ENCODE peak calls at places on chromosomes 13 and 19, in five cellular contexts. G is breast epithelium, O is IMR-90, S is HAP-1, D is globus pallidus. W is an unnamed sample.

GRCh38 chr13:32790731-32791130 is 204.5 kb downstream of the PDS5B start:
- DNase-seq in D (no peak), O (no peak), G (no peak), S (no peak), W (no peak)

GRCh38 chr13:98515804-98516465 is 61.0 kb downstream of the STK24 start:
- DNase-seq in G (no peak), O (no peak), S (peak), D (no peak), W (no peak)

GRCh38 chr19:1675633-1676350 is 23.4 kb upstream of the TCF3 start:
- DNase-seq in O (no peak), S (peak), G (no peak), D (no peak), W (no peak)

GRCh38 chr13:113457510-113457909 is 4.2 kb upstream of the ADPRHL1 start:
- DNase-seq in G (no peak), S (no peak), D (no peak), O (no peak), W (no peak)

GRCh38 chr13:22655106-22655852 is 525.5 kb upstream of the SGCG start:
- DNase-seq in G (no peak), O (no peak), D (no peak), S (no peak), W (no peak)

GRCh38 chr19:8831832-8832131 is 322 bp downstream of the ZNF558 start:
- DNase-seq in G (no peak), S (no peak), O (no peak), D (no peak), W (no peak)

GRCh38 chr13:43095771-43096719 is 72.7 kb downstream of the DNAJC15 start:
- DNase-seq in S (no peak), D (no peak), G (no peak), O (no peak), W (no peak)

GRCh38 chr13:112740502-112741131 is 50.8 kb downstream of the ATP11A start:
- DNase-seq in G (no peak), S (no peak), O (peak), D (no peak), W (no peak)

GRCh38 chr19:46404039-46404883 is 9.1 kb downstream of the CCDC8 start:
- DNase-seq in S (peak), G (no peak), O (peak), D (no peak), W (no peak)

GRCh38 chr19:2517881-2518601 is 42.1 kb downstream of the GADD45B start:
- DNase-seq in S (no peak), G (no peak), D (no peak), O (no peak), W (no peak)

GRCh38 chr13:23380534-23380933 is 53.0 kb downstream of the SACS start:
- DNase-seq in O (peak), D (no peak), G (no peak), S (peak), W (no peak)

GRCh38 chr13:98370806-98371553 is 193.9 kb upstream of the RNF113B start:
- DNase-seq in D (no peak), S (no peak), G (no peak), O (peak), W (no peak)

GRCh38 chr13:46553521-46553885 is 533 bp downstream of the LRCH1 start:
- DNase-seq in S (peak), O (no peak), G (peak), D (no peak), W (no peak)

GRCh38 chr13:51785592-51786424 is 18.2 kb downstream of the DHRS12 start:
- DNase-seq in G (no peak), S (peak), D (peak), O (peak), W (peak)

GRCh38 chr13:111927181-111927540 is 139.8 kb upstream of the SOX1 start:
- DNase-seq in O (no peak), G (no peak), S (no peak), D (no peak), W (no peak)

GRCh38 chr13:50323440-50324070 is 308.3 kb downstream of the KCNRG start:
- DNase-seq in G (no peak), O (peak), D (no peak), S (no peak), W (no peak)

GRCh38 chr13:81686877-81687276 is 1346.0 kb upstream of the SPRY2 start:
- DNase-seq in G (no peak), S (peak), O (no peak), D (peak), W (peak)

GRCh38 chr13:113981201-113981605 is 7.3 kb upstream of the C13orf46 start:
- DNase-seq in G (peak), O (no peak), D (no peak), S (no peak), W (peak)

GRCh38 chr13:77892491-77892890 is 26.1 kb downstream of the EDNRB start:
- DNase-seq in G (no peak), D (peak), O (no peak), S (no peak), W (no peak)

GRCh38 chr19:8238251-8238650 is 29.1 kb downstream of the CERS4 start:
- DNase-seq in S (no peak), G (no peak), O (no peak), D (no peak), W (no peak)

GRCh38 chr13:49791214-49791752 is 1.2 kb downstream of the KPNA3 start:
- DNase-seq in G (no peak), S (peak), O (peak), D (peak), W (no peak)

GRCh38 chr19:28396259-28396940 is 816.6 kb downstream of the UQCRFS1 start:
- DNase-seq in G (no peak), S (no peak), O (no peak), D (no peak), W (peak)

GRCh38 chr13:114227528-114227927 is 7.2 kb upstream of the CDC16 start:
- DNase-seq in D (no peak), G (no peak), S (no peak), O (no peak), W (no peak)

GRCh38 chr19:43362179-43362578 is 8.7 kb downstream of the CD177 start:
- DNase-seq in O (peak), S (no peak), G (no peak), D (no peak), W (no peak)

GRCh38 chr19:18385675-18386542 is at the start of gene GDF15:
- DNase-seq in O (peak), G (peak), S (peak), D (no peak), W (no peak)

GRCh38 chr13:30725331-30726085 is 9.8 kb upstream of the ALOX5AP start:
- DNase-seq in S (no peak), D (no peak), O (peak), G (no peak), W (no peak)

GRCh38 chr19:2266183-2266993 is 10.2 kb upstream of the JSRP1 start:
- DNase-seq in D (peak), O (peak), S (no peak), G (peak), W (no peak)

GRCh38 chr13:96000069-96000468 is 53.1 kb downstream of the UGGT2 start:
- DNase-seq in S (no peak), D (no peak), G (no peak), O (no peak), W (no peak)

GRCh38 chr13:75494491-75494890 is 12.5 kb upstream of the TBC1D4 start:
- DNase-seq in G (no peak), D (no peak), O (peak), S (no peak), W (no peak)

GRCh38 chr13:110711778-110712070 is 1.8 kb upstream of the ING1 start:
- DNase-seq in D (no peak), O (no peak), S (no peak), G (no peak), W (no peak)

GRCh38 chr13:102913924-102914628 is 68.2 kb downstream of the ERCC5 start:
- DNase-seq in S (no peak), D (peak), G (no peak), O (peak), W (no peak)

W was measured in NCI-H774.